ENCODE peak calls at places on chromosomes 1 and 21, in seven cellular contexts. One of them, this sample, is unnamed.
A peak's percentile ranks its signal among the peaks of the same experiment; 100 is the strongest.

GRCh38 chr1:9503001-9503675 is 36.1 kb upstream of the SLC25A33 start:
- DNase-seq in AG04449: no peak
- DNase-seq in adrenal gland: no peak
- DNase-seq in body of pancreas: peak; percentile 53
- DNase-seq in astrocyte of the cerebellum: no peak
- DNase-seq in lower lobe of right lung: no peak
- DNase-seq in fibroblast of mammary gland: no peak
- DNase-seq in this sample: no peak

GRCh38 chr1:204383163-204383904 is 23.6 kb upstream of the PLEKHA6 start:
- DNase-seq in AG04449: no peak
- DNase-seq in adrenal gland: no peak
- DNase-seq in body of pancreas: no peak
- DNase-seq in astrocyte of the cerebellum: no peak
- DNase-seq in lower lobe of right lung: no peak
- DNase-seq in fibroblast of mammary gland: no peak
- DNase-seq in this sample: no peak

GRCh38 chr21:26834181-26834945 is 10.8 kb downstream of the ADAMTS1 start:
- DNase-seq in AG04449: no peak
- DNase-seq in adrenal gland: no peak
- DNase-seq in body of pancreas: no peak
- DNase-seq in astrocyte of the cerebellum: no peak
- DNase-seq in lower lobe of right lung: no peak
- DNase-seq in fibroblast of mammary gland: no peak
- DNase-seq in this sample: peak; percentile 38

GRCh38 chr1:173997796-173998195 is 24.4 kb downstream of the RC3H1 start:
- DNase-seq in AG04449: no peak
- DNase-seq in adrenal gland: no peak
- DNase-seq in body of pancreas: no peak
- DNase-seq in astrocyte of the cerebellum: no peak
- DNase-seq in lower lobe of right lung: no peak
- DNase-seq in fibroblast of mammary gland: no peak
- DNase-seq in this sample: no peak

GRCh38 chr1:22838965-22839364 is 128.3 kb downstream of the EPHB2 start:
- DNase-seq in AG04449: no peak
- DNase-seq in adrenal gland: no peak
- DNase-seq in body of pancreas: no peak
- DNase-seq in astrocyte of the cerebellum: no peak
- DNase-seq in lower lobe of right lung: no peak
- DNase-seq in fibroblast of mammary gland: no peak
- DNase-seq in this sample: no peak

GRCh38 chr1:204224655-204225054 is 10.9 kb upstream of the GOLT1A start:
- DNase-seq in AG04449: no peak
- DNase-seq in adrenal gland: no peak
- DNase-seq in body of pancreas: no peak
- DNase-seq in astrocyte of the cerebellum: no peak
- DNase-seq in lower lobe of right lung: no peak
- DNase-seq in fibroblast of mammary gland: no peak
- DNase-seq in this sample: no peak

GRCh38 chr21:39062196-39062900 is 120.9 kb downstream of the PSMG1 start:
- DNase-seq in AG04449: no peak
- DNase-seq in adrenal gland: no peak
- DNase-seq in body of pancreas: no peak
- DNase-seq in astrocyte of the cerebellum: no peak
- DNase-seq in lower lobe of right lung: no peak
- DNase-seq in fibroblast of mammary gland: no peak
- DNase-seq in this sample: no peak

GRCh38 chr1:30719406-30720270 is 3.7 kb downstream of the MATN1 start:
- DNase-seq in AG04449: no peak
- DNase-seq in adrenal gland: no peak
- DNase-seq in body of pancreas: no peak
- DNase-seq in astrocyte of the cerebellum: no peak
- DNase-seq in lower lobe of right lung: no peak
- DNase-seq in fibroblast of mammary gland: peak; percentile 49
- DNase-seq in this sample: peak; percentile 65

GRCh38 chr1:37481289-37482003 is 7.1 kb downstream of the ZC3H12A start:
- DNase-seq in AG04449: no peak
- DNase-seq in adrenal gland: peak; percentile 58
- DNase-seq in body of pancreas: no peak
- DNase-seq in astrocyte of the cerebellum: no peak
- DNase-seq in lower lobe of right lung: peak; percentile 53
- DNase-seq in fibroblast of mammary gland: peak; percentile 42
- DNase-seq in this sample: no peak

GRCh38 chr21:26194811-26195251 is 24.3 kb upstream of the APP start:
- DNase-seq in AG04449: no peak
- DNase-seq in adrenal gland: no peak
- DNase-seq in body of pancreas: no peak
- DNase-seq in astrocyte of the cerebellum: no peak
- DNase-seq in lower lobe of right lung: no peak
- DNase-seq in fibroblast of mammary gland: peak; percentile 31
- DNase-seq in this sample: peak; percentile 10

GRCh38 chr1:62333431-62333830 is 14.2 kb upstream of the KANK4 start:
- DNase-seq in AG04449: no peak
- DNase-seq in adrenal gland: no peak
- DNase-seq in body of pancreas: no peak
- DNase-seq in astrocyte of the cerebellum: no peak
- DNase-seq in lower lobe of right lung: no peak
- DNase-seq in fibroblast of mammary gland: peak; percentile 42
- DNase-seq in this sample: no peak

GRCh38 chr1:89608627-89609338 is 24.1 kb upstream of the LRRC8C start:
- DNase-seq in AG04449: no peak
- DNase-seq in adrenal gland: no peak
- DNase-seq in body of pancreas: no peak
- DNase-seq in astrocyte of the cerebellum: no peak
- DNase-seq in lower lobe of right lung: no peak
- DNase-seq in fibroblast of mammary gland: no peak
- DNase-seq in this sample: no peak

GRCh38 chr1:112881742-112882127 is 74.3 kb downstream of the SLC16A1 start:
- DNase-seq in AG04449: no peak
- DNase-seq in adrenal gland: no peak
- DNase-seq in body of pancreas: no peak
- DNase-seq in astrocyte of the cerebellum: no peak
- DNase-seq in lower lobe of right lung: no peak
- DNase-seq in fibroblast of mammary gland: peak; percentile 74
- DNase-seq in this sample: no peak

GRCh38 chr21:42609806-42610205 is 43.6 kb upstream of the PDE9A start:
- DNase-seq in AG04449: no peak
- DNase-seq in adrenal gland: no peak
- DNase-seq in body of pancreas: no peak
- DNase-seq in astrocyte of the cerebellum: no peak
- DNase-seq in lower lobe of right lung: no peak
- DNase-seq in fibroblast of mammary gland: no peak
- DNase-seq in this sample: no peak

GRCh38 chr1:228837817-228838716 is 102.8 kb downstream of the RHOU start:
- DNase-seq in AG04449: no peak
- DNase-seq in adrenal gland: peak; percentile 93
- DNase-seq in body of pancreas: peak; percentile 83
- DNase-seq in astrocyte of the cerebellum: peak; percentile 91
- DNase-seq in lower lobe of right lung: peak; percentile 62
- DNase-seq in fibroblast of mammary gland: peak; percentile 91
- DNase-seq in this sample: peak; percentile 97

GRCh38 chr1:84300501-84300900 is 1.0 kb upstream of the SAMD13 start:
- DNase-seq in AG04449: no peak
- DNase-seq in adrenal gland: no peak
- DNase-seq in body of pancreas: no peak
- DNase-seq in astrocyte of the cerebellum: no peak
- DNase-seq in lower lobe of right lung: no peak
- DNase-seq in fibroblast of mammary gland: no peak
- DNase-seq in this sample: no peak

GRCh38 chr1:84301759-84302380 is 362 bp downstream of the SAMD13 start:
- DNase-seq in AG04449: no peak
- DNase-seq in adrenal gland: no peak
- DNase-seq in body of pancreas: no peak
- DNase-seq in astrocyte of the cerebellum: no peak
- DNase-seq in lower lobe of right lung: no peak
- DNase-seq in fibroblast of mammary gland: no peak
- DNase-seq in this sample: no peak

GRCh38 chr1:84299536-84300260 is 1.8 kb upstream of the SAMD13 start:
- DNase-seq in AG04449: no peak
- DNase-seq in adrenal gland: no peak
- DNase-seq in body of pancreas: no peak
- DNase-seq in astrocyte of the cerebellum: no peak
- DNase-seq in lower lobe of right lung: no peak
- DNase-seq in fibroblast of mammary gland: no peak
- DNase-seq in this sample: peak; percentile 35

GRCh38 chr1:84303154-84303830 is 1.8 kb downstream of the SAMD13 start:
- DNase-seq in AG04449: no peak
- DNase-seq in adrenal gland: no peak
- DNase-seq in body of pancreas: no peak
- DNase-seq in astrocyte of the cerebellum: no peak
- DNase-seq in lower lobe of right lung: no peak
- DNase-seq in fibroblast of mammary gland: no peak
- DNase-seq in this sample: peak; percentile 20

GRCh38 chr1:84300991-84301758 is at the start of gene SAMD13:
- DNase-seq in AG04449: no peak
- DNase-seq in adrenal gland: peak; percentile 95
- DNase-seq in body of pancreas: peak; percentile 87
- DNase-seq in astrocyte of the cerebellum: peak; percentile 69
- DNase-seq in lower lobe of right lung: peak; percentile 55
- DNase-seq in fibroblast of mammary gland: peak; percentile 80
- DNase-seq in this sample: peak; percentile 86
- H3K4me3 ChIP-seq in AG04449: peak within 1 kb of the TSS; percentile 41
- H3K4me3 ChIP-seq in adrenal gland: no peak within 1 kb of the TSS
- H3K4me3 ChIP-seq in body of pancreas: peak within 1 kb of the TSS; percentile 8
- H3K4me3 ChIP-seq in astrocyte of the cerebellum: peak within 1 kb of the TSS; percentile 32
- H3K4me3 ChIP-seq in lower lobe of right lung: peak within 1 kb of the TSS; percentile 40
- H3K4me3 ChIP-seq in fibroblast of mammary gland: peak within 1 kb of the TSS; percentile 34
- H3K4me3 ChIP-seq in this sample: peak within 1 kb of the TSS; percentile 39

DNA sequence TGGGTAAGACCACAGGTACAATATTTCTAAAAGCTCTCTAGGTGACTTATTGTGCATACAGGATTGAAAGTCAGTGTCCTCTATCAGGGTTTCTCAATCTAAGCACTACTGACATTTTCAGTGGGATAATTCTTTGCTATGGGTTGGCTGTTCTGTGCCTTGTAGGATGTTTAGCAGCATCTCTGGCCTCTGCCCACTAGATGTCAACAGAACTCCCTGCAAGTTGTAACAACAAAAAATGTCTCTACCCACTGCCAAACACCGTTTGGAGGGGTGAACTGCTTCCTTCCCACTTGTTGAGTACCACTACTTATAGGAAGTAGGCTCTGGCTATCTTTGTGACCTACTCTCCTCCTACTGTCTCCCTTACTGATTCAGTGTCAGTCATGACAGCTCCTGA is 90.1 kb upstream of the ZRANB2 start:
- DNase-seq in AG04449: no peak
- DNase-seq in adrenal gland: no peak
- DNase-seq in body of pancreas: no peak
- DNase-seq in astrocyte of the cerebellum: no peak
- DNase-seq in lower lobe of right lung: no peak
- DNase-seq in fibroblast of mammary gland: peak; percentile 1
- DNase-seq in this sample: no peak
- TF ChIP-seq CTCF in AG04449: no peak
- TF ChIP-seq CTCF in adrenal gland: no peak
- TF ChIP-seq CTCF in body of pancreas: no peak
- TF ChIP-seq CTCF in astrocyte of the cerebellum: no peak
- TF ChIP-seq CTCF in lower lobe of right lung: no peak
- TF ChIP-seq CTCF in fibroblast of mammary gland: peak; percentile 2
- TF ChIP-seq CTCF in this sample: peak; percentile 2

GRCh38 chr1:26412180-26412840 is 1.7 kb downstream of the LIN28A start:
- DNase-seq in AG04449: no peak
- DNase-seq in adrenal gland: no peak
- DNase-seq in body of pancreas: no peak
- DNase-seq in astrocyte of the cerebellum: no peak
- DNase-seq in lower lobe of right lung: no peak
- DNase-seq in fibroblast of mammary gland: no peak
- DNase-seq in this sample: no peak

GRCh38 chr1:26409191-26409751 is 1.3 kb upstream of the LIN28A start:
- DNase-seq in AG04449: no peak
- DNase-seq in adrenal gland: no peak
- DNase-seq in body of pancreas: no peak
- DNase-seq in astrocyte of the cerebellum: no peak
- DNase-seq in lower lobe of right lung: no peak
- DNase-seq in fibroblast of mammary gland: no peak
- DNase-seq in this sample: peak; percentile 25

GRCh38 chr1:26410706-26411623 is at the start of gene LIN28A:
- DNase-seq in AG04449: no peak
- DNase-seq in adrenal gland: no peak
- DNase-seq in body of pancreas: no peak
- DNase-seq in astrocyte of the cerebellum: no peak
- DNase-seq in lower lobe of right lung: no peak
- DNase-seq in fibroblast of mammary gland: no peak
- DNase-seq in this sample: no peak

GRCh38 chr1:26411624-26412074 is 1.0 kb downstream of the LIN28A start:
- DNase-seq in AG04449: no peak
- DNase-seq in adrenal gland: no peak
- DNase-seq in body of pancreas: no peak
- DNase-seq in astrocyte of the cerebellum: no peak
- DNase-seq in lower lobe of right lung: no peak
- DNase-seq in fibroblast of mammary gland: no peak
- DNase-seq in this sample: no peak

DNA sequence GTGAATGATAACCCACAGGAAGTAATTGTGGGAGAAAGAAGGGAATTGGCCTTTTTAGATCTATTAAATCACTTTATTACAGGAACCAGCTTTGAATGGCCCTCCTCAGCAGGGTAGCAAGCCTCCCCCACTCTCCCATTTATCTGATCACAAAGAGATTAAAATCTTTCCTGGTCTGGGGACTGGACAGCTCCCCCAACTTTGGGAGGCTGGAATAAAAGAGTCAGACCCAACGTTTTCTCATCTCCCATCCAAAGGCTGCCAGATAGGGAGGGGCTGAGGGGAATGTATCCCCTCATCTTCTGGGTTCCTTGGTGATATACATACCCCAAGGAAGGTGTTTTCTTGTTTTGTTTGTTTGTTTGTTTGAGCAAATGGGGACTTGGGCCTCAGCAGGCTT is 2.4 kb downstream of the LIN28A start:
- DNase-seq in AG04449: no peak
- DNase-seq in adrenal gland: no peak
- DNase-seq in body of pancreas: no peak
- DNase-seq in astrocyte of the cerebellum: no peak
- DNase-seq in lower lobe of right lung: no peak
- DNase-seq in fibroblast of mammary gland: no peak
- DNase-seq in this sample: no peak
- H3K4me3 ChIP-seq in AG04449: no peak overlapping the region
- H3K4me3 ChIP-seq in adrenal gland: no peak overlapping the region
- H3K4me3 ChIP-seq in body of pancreas: no peak overlapping the region
- H3K4me3 ChIP-seq in astrocyte of the cerebellum: no peak overlapping the region
- H3K4me3 ChIP-seq in lower lobe of right lung: no peak overlapping the region
- H3K4me3 ChIP-seq in fibroblast of mammary gland: no peak overlapping the region
- H3K4me3 ChIP-seq in this sample: no peak overlapping the region

DNA sequence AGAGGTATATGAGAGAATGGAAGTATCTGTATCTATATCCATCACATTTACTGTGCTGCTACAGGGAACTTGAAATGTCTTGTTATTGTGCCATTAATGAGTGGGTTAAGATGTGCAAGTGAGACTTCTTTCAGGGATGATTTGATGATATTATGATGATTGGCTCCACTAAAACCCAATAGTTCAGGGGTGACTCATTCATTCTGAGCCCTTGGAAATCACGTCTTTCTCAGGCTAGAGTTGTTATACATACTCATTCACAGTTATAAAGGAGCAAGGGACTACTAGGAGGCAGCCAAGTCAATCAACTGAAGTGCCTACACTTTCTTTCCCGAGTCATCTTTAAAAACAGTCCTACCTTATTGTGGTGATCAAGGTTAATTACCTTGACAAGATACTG is 1109.8 kb upstream of the B3GALT2 start:
- DNase-seq in AG04449: no peak
- DNase-seq in adrenal gland: no peak
- DNase-seq in body of pancreas: no peak
- DNase-seq in astrocyte of the cerebellum: no peak
- DNase-seq in lower lobe of right lung: no peak
- DNase-seq in fibroblast of mammary gland: no peak
- DNase-seq in this sample: no peak
- TF ChIP-seq CTCF in AG04449: no peak
- TF ChIP-seq CTCF in adrenal gland: no peak
- TF ChIP-seq CTCF in body of pancreas: no peak
- TF ChIP-seq CTCF in astrocyte of the cerebellum: no peak
- TF ChIP-seq CTCF in lower lobe of right lung: no peak
- TF ChIP-seq CTCF in fibroblast of mammary gland: no peak
- TF ChIP-seq CTCF in this sample: no peak